ENCODE peak calls at places on chromosomes 7 and 10, in six cellular contexts. One of them, this sample, is unnamed. For H3K4me1, the result is how much of the 10 kb centered on the place peaks cover.

GRCh38 chr7:42694894-42695553 is 216.8 kb downstream of the C7orf25 start:
- DNase-seq in H1: no peak
- DNase-seq in IMR-90: no peak
- DNase-seq in H9: no peak
- DNase-seq in mesenchymal stem cell: no peak
- DNase-seq in trophoblast cell: no peak
- DNase-seq in this sample: no peak

GRCh38 chr10:132572545-132572937 is 35.0 kb downstream of the INPP5A start:
- DNase-seq in H1: no peak
- DNase-seq in IMR-90: peak
- DNase-seq in H9: no peak
- DNase-seq in mesenchymal stem cell: peak
- DNase-seq in trophoblast cell: no peak
- DNase-seq in this sample: no peak

GRCh38 chr10:72645263-72645858 is 19.5 kb upstream of the MICU1 start:
- DNase-seq in H1: no peak
- DNase-seq in IMR-90: no peak
- DNase-seq in H9: no peak
- DNase-seq in mesenchymal stem cell: no peak
- DNase-seq in trophoblast cell: no peak
- DNase-seq in this sample: no peak

GRCh38 chr7:131765575-131765974 is 209.1 kb upstream of the PODXL start:
- DNase-seq in H1: no peak
- DNase-seq in IMR-90: no peak
- DNase-seq in H9: no peak
- DNase-seq in mesenchymal stem cell: no peak
- DNase-seq in trophoblast cell: no peak
- DNase-seq in this sample: no peak

GRCh38 chr7:12436896-12437535 is 33.4 kb upstream of the VWDE start:
- DNase-seq in H1: no peak
- DNase-seq in IMR-90: peak
- DNase-seq in H9: peak
- DNase-seq in mesenchymal stem cell: no peak
- DNase-seq in trophoblast cell: no peak
- DNase-seq in this sample: peak

GRCh38 chr7:134690016-134690415 is 43.4 kb downstream of the BPGM start:
- DNase-seq in H1: no peak
- DNase-seq in IMR-90: peak
- DNase-seq in H9: no peak
- DNase-seq in mesenchymal stem cell: peak
- DNase-seq in trophoblast cell: no peak
- DNase-seq in this sample: no peak

GRCh38 chr10:74103560-74104248 is 46.9 kb downstream of the AP3M1 start:
- DNase-seq in H1: no peak
- DNase-seq in IMR-90: peak
- DNase-seq in H9: no peak
- DNase-seq in mesenchymal stem cell: peak
- DNase-seq in trophoblast cell: no peak
- DNase-seq in this sample: no peak

GRCh38 chr7:73830872-73831655 is at the start of gene CLDN4:
- DNase-seq in H1: no peak
- DNase-seq in IMR-90: no peak
- DNase-seq in H9: peak
- DNase-seq in mesenchymal stem cell: no peak
- DNase-seq in trophoblast cell: peak
- DNase-seq in this sample: peak

GRCh38 chr7:135147341-135147898 is 452 bp upstream of the TMEM140 start:
- DNase-seq in H1: no peak
- DNase-seq in IMR-90: peak
- DNase-seq in H9: no peak
- DNase-seq in mesenchymal stem cell: no peak
- DNase-seq in trophoblast cell: no peak
- DNase-seq in this sample: no peak

GRCh38 chr7:132326878-132327589 is 249.2 kb downstream of the PLXNA4 start:
- DNase-seq in H1: no peak
- DNase-seq in IMR-90: no peak
- DNase-seq in H9: no peak
- DNase-seq in mesenchymal stem cell: no peak
- DNase-seq in trophoblast cell: no peak
- DNase-seq in this sample: no peak

GRCh38 chr7:96236198-96237039 is 85.5 kb downstream of the SLC25A13 start:
- DNase-seq in H1: no peak
- DNase-seq in IMR-90: peak
- DNase-seq in H9: no peak
- DNase-seq in mesenchymal stem cell: peak
- DNase-seq in trophoblast cell: no peak
- DNase-seq in this sample: no peak

GRCh38 chr7:1548438-1548831 is 7.6 kb downstream of the TMEM184A start:
- DNase-seq in H1: no peak
- DNase-seq in IMR-90: no peak
- DNase-seq in H9: no peak
- DNase-seq in mesenchymal stem cell: peak
- DNase-seq in trophoblast cell: no peak
- DNase-seq in this sample: no peak

GRCh38 chr7:29642494-29643155 is 79.0 kb downstream of the PRR15 start:
- DNase-seq in H1: no peak
- DNase-seq in IMR-90: no peak
- DNase-seq in H9: no peak
- DNase-seq in mesenchymal stem cell: peak
- DNase-seq in trophoblast cell: no peak
- DNase-seq in this sample: no peak

GRCh38 chr10:94052901-94053638 is 59.3 kb downstream of the PLCE1 start:
- DNase-seq in H1: no peak
- DNase-seq in IMR-90: no peak
- DNase-seq in H9: no peak
- DNase-seq in mesenchymal stem cell: no peak
- DNase-seq in trophoblast cell: no peak
- DNase-seq in this sample: no peak

GRCh38 chr10:113454341-113455061 is 98.4 kb upstream of the HABP2 start:
- DNase-seq in H1: peak
- DNase-seq in IMR-90: peak
- DNase-seq in H9: peak
- DNase-seq in mesenchymal stem cell: peak
- DNase-seq in trophoblast cell: peak
- DNase-seq in this sample: peak

GRCh38 chr10:120606051-120606764 is 149.2 kb downstream of the PLPP4 start:
- DNase-seq in H1: no peak
- DNase-seq in IMR-90: no peak
- DNase-seq in H9: no peak
- DNase-seq in mesenchymal stem cell: no peak
- DNase-seq in trophoblast cell: no peak
- DNase-seq in this sample: no peak

GRCh38 chr10:124565565-124566221 is 104.1 kb downstream of the LHPP start:
- DNase-seq in H1: peak
- DNase-seq in IMR-90: no peak
- DNase-seq in H9: peak
- DNase-seq in mesenchymal stem cell: no peak
- DNase-seq in trophoblast cell: peak
- DNase-seq in this sample: peak

GRCh38 chr7:24980695-24981543 is 941 bp upstream of the OSBPL3 start:
- DNase-seq in H1: no peak
- DNase-seq in IMR-90: peak
- DNase-seq in H9: peak
- DNase-seq in mesenchymal stem cell: peak
- DNase-seq in trophoblast cell: peak
- DNase-seq in this sample: no peak

GRCh38 chr7:81029523-81029922 is 110.7 kb upstream of the SEMA3C start:
- DNase-seq in H1: no peak
- DNase-seq in IMR-90: no peak
- DNase-seq in H9: no peak
- DNase-seq in mesenchymal stem cell: no peak
- DNase-seq in trophoblast cell: no peak
- DNase-seq in this sample: no peak

GRCh38 chr10:119496282-119496681 is 46.2 kb downstream of the RGS10 start:
- DNase-seq in H1: no peak
- DNase-seq in IMR-90: no peak
- DNase-seq in H9: no peak
- DNase-seq in mesenchymal stem cell: peak
- DNase-seq in trophoblast cell: peak
- DNase-seq in this sample: no peak
- H3K4me1 ChIP-seq in H1: under half
- H3K4me1 ChIP-seq in IMR-90: under half
- H3K4me1 ChIP-seq in H9: under half
- H3K4me1 ChIP-seq in mesenchymal stem cell: under half
- H3K4me1 ChIP-seq in trophoblast cell: under half
- H3K4me1 ChIP-seq in this sample: under half

GRCh38 chr10:30070001-30070759 is 10.8 kb upstream of the JCAD start:
- DNase-seq in H1: no peak
- DNase-seq in IMR-90: no peak
- DNase-seq in H9: no peak
- DNase-seq in mesenchymal stem cell: peak
- DNase-seq in trophoblast cell: no peak
- DNase-seq in this sample: no peak
- H2BK5ac ChIP-seq in H1: no peak
- H2BK5ac ChIP-seq in IMR-90: no peak
- H2BK5ac ChIP-seq in H9: no peak
- H2BK5ac ChIP-seq in mesenchymal stem cell: no peak
- H2BK5ac ChIP-seq in trophoblast cell: no peak
- H2BK5ac ChIP-seq in this sample: no peak

GRCh38 chr7:99616359-99617186 is at the start of gene ZSCAN25:
- DNase-seq in H1: peak
- DNase-seq in IMR-90: peak
- DNase-seq in H9: peak
- DNase-seq in mesenchymal stem cell: peak
- DNase-seq in trophoblast cell: peak
- DNase-seq in this sample: peak
- H2AFZ ChIP-seq in H1: peak
- H2AFZ ChIP-seq in IMR-90: peak
- H2AFZ ChIP-seq in H9: no peak
- H2AFZ ChIP-seq in mesenchymal stem cell: peak
- H2AFZ ChIP-seq in trophoblast cell: peak
- H2AFZ ChIP-seq in this sample: peak

GRCh38 chr7:128450913-128451312 is 4.8 kb upstream of the HILPDA start:
- DNase-seq in H1: no peak
- DNase-seq in IMR-90: no peak
- DNase-seq in H9: no peak
- DNase-seq in mesenchymal stem cell: no peak
- DNase-seq in trophoblast cell: no peak
- DNase-seq in this sample: no peak

GRCh38 chr7:128452552-128452951 is 3.1 kb upstream of the HILPDA start:
- DNase-seq in H1: no peak
- DNase-seq in IMR-90: no peak
- DNase-seq in H9: no peak
- DNase-seq in mesenchymal stem cell: no peak
- DNase-seq in trophoblast cell: no peak
- DNase-seq in this sample: no peak

GRCh38 chr7:128454808-128455555 is 696 bp upstream of the HILPDA start:
- DNase-seq in H1: no peak
- DNase-seq in IMR-90: peak
- DNase-seq in H9: no peak
- DNase-seq in mesenchymal stem cell: no peak
- DNase-seq in trophoblast cell: peak
- DNase-seq in this sample: peak

GRCh38 chr7:128455556-128456254 is at the start of gene HILPDA:
- DNase-seq in H1: no peak
- DNase-seq in IMR-90: peak
- DNase-seq in H9: peak
- DNase-seq in mesenchymal stem cell: peak
- DNase-seq in trophoblast cell: peak
- DNase-seq in this sample: peak

DNA sequence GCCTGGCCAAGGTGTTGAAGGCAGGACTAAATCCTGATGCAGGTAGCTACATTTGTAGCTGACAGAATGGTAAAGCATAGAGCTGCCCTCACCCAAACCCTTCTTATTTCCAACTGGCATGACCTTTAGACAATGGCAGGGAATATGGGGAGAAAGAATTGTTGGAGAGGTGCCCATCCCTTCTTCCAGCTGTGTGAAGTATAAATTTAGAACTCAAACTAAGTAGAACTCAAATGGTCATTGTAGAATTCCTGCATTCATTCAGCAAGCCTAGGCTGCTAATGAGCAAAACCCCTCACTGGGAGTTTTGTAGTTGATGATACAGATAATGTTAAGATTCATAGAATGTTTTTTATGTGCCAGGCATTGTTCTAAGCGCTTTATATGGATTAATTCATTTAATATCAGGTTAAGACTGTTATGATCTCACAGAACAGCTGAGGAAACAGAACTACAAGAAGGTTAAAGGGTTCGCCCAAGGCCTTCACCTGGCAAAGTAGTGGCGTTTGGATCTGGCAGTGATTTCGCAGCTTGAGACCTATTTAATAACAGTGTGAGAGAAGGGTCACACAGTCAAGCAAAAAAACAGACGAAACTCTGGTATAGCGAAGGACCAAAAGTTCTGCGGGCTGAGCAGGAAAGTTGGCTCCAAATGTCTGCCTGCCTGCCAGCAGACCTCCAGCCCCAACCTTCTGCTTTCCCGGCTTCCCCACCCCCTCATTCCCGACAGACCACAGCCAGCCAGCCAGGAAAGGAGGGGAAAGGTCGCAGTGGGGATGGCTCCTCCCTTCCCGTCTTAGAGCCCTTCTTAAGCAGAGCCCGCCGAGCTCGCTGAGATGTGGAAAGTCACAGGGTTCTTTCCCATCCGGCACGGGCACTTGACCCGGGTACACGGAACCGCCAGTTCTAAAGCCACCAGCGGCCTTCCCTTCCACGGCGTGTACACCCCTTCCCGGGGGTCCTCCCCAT is 1.6 kb upstream of the HILPDA start:
- DNase-seq in H1: no peak
- DNase-seq in IMR-90: peak
- DNase-seq in H9: peak
- DNase-seq in mesenchymal stem cell: peak
- DNase-seq in trophoblast cell: peak
- DNase-seq in this sample: peak
- H3K4me1 ChIP-seq in H1: under half
- H3K4me1 ChIP-seq in IMR-90: under half
- H3K4me1 ChIP-seq in H9: under half
- H3K4me1 ChIP-seq in mesenchymal stem cell: under half
- H3K4me1 ChIP-seq in trophoblast cell: under half
- H3K4me1 ChIP-seq in this sample: under half

DNA sequence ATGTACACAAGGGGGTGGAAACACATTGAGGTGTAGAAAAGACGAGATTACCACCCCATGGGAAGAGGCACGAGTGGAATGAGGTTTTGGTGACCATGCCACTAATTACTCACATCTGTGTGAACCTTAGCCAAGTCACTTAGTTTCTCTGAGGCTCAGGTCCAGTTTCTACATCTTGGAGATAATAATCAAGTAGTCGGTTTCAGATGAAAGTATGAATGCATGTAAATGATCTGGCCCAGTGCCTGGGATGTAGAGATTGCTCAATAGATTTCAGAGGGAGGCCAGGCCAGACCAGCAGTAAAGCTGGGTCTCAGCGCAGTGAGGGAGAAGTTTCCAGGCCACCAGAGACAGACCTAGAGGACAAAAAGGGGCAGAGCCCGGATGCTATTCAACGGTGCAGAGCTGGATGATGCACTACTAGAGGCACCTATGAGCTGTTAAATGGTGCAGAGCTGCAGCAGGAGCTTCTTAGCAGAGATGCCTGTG is 725.1 kb downstream of the GRID1 start:
- DNase-seq in H1: no peak
- DNase-seq in IMR-90: no peak
- DNase-seq in H9: no peak
- DNase-seq in mesenchymal stem cell: peak
- DNase-seq in trophoblast cell: peak
- DNase-seq in this sample: no peak
- H2BK5ac ChIP-seq in H1: no peak
- H2BK5ac ChIP-seq in IMR-90: no peak
- H2BK5ac ChIP-seq in H9: no peak
- H2BK5ac ChIP-seq in mesenchymal stem cell: peak
- H2BK5ac ChIP-seq in trophoblast cell: peak
- H2BK5ac ChIP-seq in this sample: no peak

This sample was measured in neuronal stem cell.